ENCODE peak calls at places on chromosomes 5 and 9, in seven cellular contexts. A is IMR-90; Z is mammary epithelial cell; T is brain microvascular endothelial cell; E is psoas muscle; R is coronary artery; Y is naive thymus-derived CD4-positive, alpha-beta T cell. K is an unnamed sample.

GRCh38 chr5:159156839-159157238 is 52.5 kb downstream of the RNF145 start:
- DNase-seq in A (peak), Z (peak), T (peak), E (no peak), R (no peak), Y (no peak), K (peak)

GRCh38 chr5:132190161-132190817 is 37.4 kb downstream of the P4HA2 start:
- DNase-seq in A (peak), Z (peak), T (peak), E (no peak), R (no peak), Y (no peak), K (peak)

GRCh38 chr9:27654629-27655285 is 81.5 kb upstream of the C9orf72 start:
- DNase-seq in A (no peak), Z (no peak), T (no peak), E (no peak), R (no peak), Y (no peak), K (no peak)

GRCh38 chr5:132277971-132278964 is 15.9 kb upstream of the SLC22A4 start:
- DNase-seq in A (no peak), Z (no peak), T (no peak), E (no peak), R (no peak), Y (no peak), K (no peak)

GRCh38 chr5:113242481-113243348 is 192.1 kb downstream of the TSSK1B start:
- DNase-seq in A (peak), Z (peak), T (no peak), E (no peak), R (no peak), Y (no peak), K (no peak)

GRCh38 chr9:92947268-92948031 is at the start of gene FGD3:
- DNase-seq in A (no peak), Z (no peak), T (no peak), E (no peak), R (no peak), Y (no peak), K (peak)

GRCh38 chr5:154625031-154625430 is 130.1 kb upstream of the LARP1 start:
- DNase-seq in A (no peak), Z (no peak), T (no peak), E (no peak), R (no peak), Y (no peak), K (no peak)

GRCh38 chr5:76801159-76801802 is 17.5 kb upstream of the F2RL1 start:
- DNase-seq in A (peak), Z (peak), T (peak), E (no peak), R (no peak), Y (no peak), K (no peak)

GRCh38 chr9:98215266-98215665 is 22.8 kb upstream of the CORO2A start:
- DNase-seq in A (peak), Z (no peak), T (no peak), E (peak), R (no peak), Y (no peak), K (no peak)

GRCh38 chr5:176700239-176700847 is 53.1 kb downstream of the TSPAN17 start:
- DNase-seq in A (no peak), Z (no peak), T (no peak), E (no peak), R (no peak), Y (no peak), K (no peak)

GRCh38 chr5:132383984-132384383 is 14.5 kb downstream of the SLC22A5 start:
- DNase-seq in A (no peak), Z (no peak), T (no peak), E (no peak), R (peak), Y (no peak), K (no peak)

GRCh38 chr9:96009690-96010477 is 134.4 kb downstream of the ERCC6L2 start:
- DNase-seq in A (no peak), Z (peak), T (peak), E (no peak), R (no peak), Y (no peak), K (peak)

GRCh38 chr5:159489779-159490178 is 159.5 kb upstream of the IL12B start:
- DNase-seq in A (no peak), Z (no peak), T (no peak), E (no peak), R (no peak), Y (no peak), K (no peak)

GRCh38 chr9:22136446-22137140 is 127.5 kb upstream of the CDKN2B start:
- DNase-seq in A (peak), Z (peak), T (peak), E (no peak), R (no peak), Y (no peak), K (no peak)

DNA sequence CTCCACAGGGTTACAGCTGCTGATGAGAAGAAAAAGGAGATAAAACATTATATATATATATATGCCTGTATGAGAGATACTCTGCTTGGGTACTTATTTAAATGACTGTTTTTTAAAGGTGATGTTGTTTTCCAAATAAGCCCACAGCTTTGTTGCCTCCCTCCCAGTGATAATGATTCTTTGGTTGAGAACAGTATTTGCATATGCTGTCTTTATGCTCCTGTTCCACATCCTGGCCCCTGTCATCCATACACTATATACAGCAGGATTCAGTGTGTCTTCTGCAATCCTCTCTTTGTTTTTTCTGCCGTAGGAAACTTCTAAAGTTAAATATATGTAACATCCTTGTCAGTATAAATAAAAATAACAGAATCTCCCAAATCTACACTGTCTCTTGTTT is 164.1 kb downstream of the PAM start:
- DNase-seq in A (no peak), Z (no peak), T (no peak), E (no peak), R (no peak), Y (no peak), K (no peak)
- H3K27ac ChIP-seq in A (no peak), Z (no peak), T (no peak), E (no peak), R (no peak), Y (no peak), K (no peak)

GRCh38 chr9:36486933-36487481 is 85.7 kb upstream of the MELK start:
- DNase-seq in A (no peak), Z (peak), T (peak), E (peak), R (peak), Y (no peak), K (peak)
- H3K4me3 ChIP-seq in A (peak), Z (peak), T (peak), E (peak), R (peak), Y (peak), K (peak)

GRCh38 chr5:95080026-95080425 is 204.9 kb downstream of the MCTP1 start:
- DNase-seq in A (no peak), Z (no peak), T (no peak), E (no peak), R (no peak), Y (no peak), K (no peak)

GRCh38 chr5:95078868-95079267 is 206.0 kb downstream of the MCTP1 start:
- DNase-seq in A (no peak), Z (no peak), T (no peak), E (no peak), R (no peak), Y (no peak), K (no peak)

GRCh38 chr5:95083606-95084005 is 201.3 kb downstream of the MCTP1 start:
- DNase-seq in A (no peak), Z (no peak), T (no peak), E (no peak), R (no peak), Y (no peak), K (no peak)

GRCh38 chr5:95081500-95082355 is 203.2 kb downstream of the MCTP1 start:
- DNase-seq in A (peak), Z (peak), T (peak), E (peak), R (no peak), Y (no peak), K (peak)

GRCh38 chr5:95080456-95080855 is 204.4 kb downstream of the MCTP1 start:
- DNase-seq in A (no peak), Z (no peak), T (no peak), E (no peak), R (no peak), Y (no peak), K (no peak)
- H3K27ac ChIP-seq in A (no peak), Z (peak), T (no peak), E (no peak), R (peak), Y (no peak), K (no peak)

DNA sequence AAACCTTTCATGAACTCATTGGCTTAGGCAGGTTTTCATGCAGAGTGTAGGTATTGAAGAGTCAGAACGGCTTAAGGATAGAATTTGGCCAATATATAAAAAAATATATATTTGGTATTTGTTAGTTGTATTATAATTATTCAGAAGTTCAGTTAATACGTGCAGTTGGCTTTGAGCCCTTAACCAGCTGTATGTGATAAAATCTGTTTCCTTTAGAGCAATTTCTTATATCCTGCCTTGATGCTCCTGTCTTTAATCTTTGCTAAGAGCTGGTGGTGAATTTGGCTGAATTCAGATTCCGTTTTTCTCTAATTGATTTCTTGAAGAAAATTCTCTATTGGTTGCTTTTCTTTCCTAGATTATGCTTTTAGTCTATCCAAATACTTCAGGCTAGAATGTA is 3.7 kb downstream of the ANXA1 start:
- DNase-seq in A (no peak), Z (no peak), T (no peak), E (no peak), R (no peak), Y (no peak), K (no peak)
- H3K4me3 ChIP-seq in A (no peak), Z (no peak), T (no peak), E (peak), R (peak), Y (peak), K (peak)

K was measured in CD4-positive, alpha-beta memory T cell.